ENCODE peak calls at places on chromosome 6, in four cellular contexts. One of them, this sample, is unnamed.

GRCh38 chr6:158958504-158959386 is 41.3 kb downstream of the RSPH3 start:
- DNase-seq in stimulated activated naive B cell treated with anti-CD40 and anti-IgM and Interleukin-4, amounts not matched to agents 10 μg/mL and 1 μg/mL and 100 μg/mL, for 72 hours: no peak
- DNase-seq in nephron progenitor cell: no peak
- DNase-seq in GM18507: no peak
- DNase-seq in this sample: no peak

GRCh38 chr6:96391776-96392175 is 129.8 kb upstream of the UFL1 start:
- DNase-seq in stimulated activated naive B cell treated with anti-CD40 and anti-IgM and Interleukin-4, amounts not matched to agents 10 μg/mL and 1 μg/mL and 100 μg/mL, for 72 hours: no peak
- DNase-seq in nephron progenitor cell: peak; percentile 56
- DNase-seq in GM18507: no peak
- DNase-seq in this sample: peak; percentile 45

GRCh38 chr6:39170860-39171259 is 55.9 kb upstream of the SAYSD1 start:
- DNase-seq in GM18507: no peak
- DNase-seq in nephron progenitor cell: no peak
- DNase-seq in stimulated activated naive B cell treated with anti-CD40 and anti-IgM and Interleukin-4, amounts not matched to agents 10 μg/mL and 1 μg/mL and 100 μg/mL, for 72 hours: no peak
- DNase-seq in this sample: no peak

GRCh38 chr6:54525731-54526130 is 217.5 kb downstream of the TINAG start:
- DNase-seq in GM18507: no peak
- DNase-seq in nephron progenitor cell: no peak
- DNase-seq in stimulated activated naive B cell treated with anti-CD40 and anti-IgM and Interleukin-4, amounts not matched to agents 10 μg/mL and 1 μg/mL and 100 μg/mL, for 72 hours: no peak
- DNase-seq in this sample: no peak

GRCh38 chr6:129686941-129687627 is 22.9 kb downstream of the ARHGAP18 start:
- DNase-seq in stimulated activated naive B cell treated with anti-CD40 and anti-IgM and Interleukin-4, amounts not matched to agents 10 μg/mL and 1 μg/mL and 100 μg/mL, for 72 hours: no peak
- DNase-seq in GM18507: no peak
- DNase-seq in nephron progenitor cell: no peak
- DNase-seq in this sample: no peak

GRCh38 chr6:109793793-109794192 is 102.7 kb downstream of the FIG4 start:
- DNase-seq in stimulated activated naive B cell treated with anti-CD40 and anti-IgM and Interleukin-4, amounts not matched to agents 10 μg/mL and 1 μg/mL and 100 μg/mL, for 72 hours: no peak
- DNase-seq in nephron progenitor cell: no peak
- DNase-seq in GM18507: no peak
- DNase-seq in this sample: no peak

GRCh38 chr6:129320892-129321291 is 389.1 kb downstream of the ARHGAP18 start:
- DNase-seq in GM18507: no peak
- DNase-seq in nephron progenitor cell: no peak
- DNase-seq in stimulated activated naive B cell treated with anti-CD40 and anti-IgM and Interleukin-4, amounts not matched to agents 10 μg/mL and 1 μg/mL and 100 μg/mL, for 72 hours: no peak
- DNase-seq in this sample: no peak

GRCh38 chr6:159788757-159789376 is 535 bp downstream of the TCP1 start:
- DNase-seq in stimulated activated naive B cell treated with anti-CD40 and anti-IgM and Interleukin-4, amounts not matched to agents 10 μg/mL and 1 μg/mL and 100 μg/mL, for 72 hours: no peak
- DNase-seq in nephron progenitor cell: peak; percentile 60
- DNase-seq in GM18507: no peak
- DNase-seq in this sample: peak; percentile 64

GRCh38 chr6:145012039-145012662 is 723.2 kb downstream of the EPM2A start:
- DNase-seq in GM18507: no peak
- DNase-seq in nephron progenitor cell: no peak
- DNase-seq in stimulated activated naive B cell treated with anti-CD40 and anti-IgM and Interleukin-4, amounts not matched to agents 10 μg/mL and 1 μg/mL and 100 μg/mL, for 72 hours: no peak
- DNase-seq in this sample: no peak

GRCh38 chr6:154243793-154244768 is 112.5 kb downstream of the IPCEF1 start:
- DNase-seq in nephron progenitor cell: no peak
- DNase-seq in GM18507: no peak
- DNase-seq in stimulated activated naive B cell treated with anti-CD40 and anti-IgM and Interleukin-4, amounts not matched to agents 10 μg/mL and 1 μg/mL and 100 μg/mL, for 72 hours: no peak
- DNase-seq in this sample: no peak

GRCh38 chr6:143962644-143962929 is 45.5 kb downstream of the PLAGL1 start:
- DNase-seq in stimulated activated naive B cell treated with anti-CD40 and anti-IgM and Interleukin-4, amounts not matched to agents 10 μg/mL and 1 μg/mL and 100 μg/mL, for 72 hours: no peak
- DNase-seq in GM18507: no peak
- DNase-seq in nephron progenitor cell: no peak
- DNase-seq in this sample: peak; percentile 31

GRCh38 chr6:35439308-35439707 is 12.8 kb upstream of the FANCE start:
- DNase-seq in stimulated activated naive B cell treated with anti-CD40 and anti-IgM and Interleukin-4, amounts not matched to agents 10 μg/mL and 1 μg/mL and 100 μg/mL, for 72 hours: no peak
- DNase-seq in GM18507: no peak
- DNase-seq in nephron progenitor cell: no peak
- DNase-seq in this sample: no peak

GRCh38 chr6:12014027-12014872 is 2.1 kb downstream of the HIVEP1 start:
- DNase-seq in GM18507: no peak
- DNase-seq in stimulated activated naive B cell treated with anti-CD40 and anti-IgM and Interleukin-4, amounts not matched to agents 10 μg/mL and 1 μg/mL and 100 μg/mL, for 72 hours: no peak
- DNase-seq in nephron progenitor cell: no peak
- DNase-seq in this sample: no peak

GRCh38 chr6:136992113-136992512 is 52.7 kb downstream of the IL20RA start:
- DNase-seq in GM18507: no peak
- DNase-seq in stimulated activated naive B cell treated with anti-CD40 and anti-IgM and Interleukin-4, amounts not matched to agents 10 μg/mL and 1 μg/mL and 100 μg/mL, for 72 hours: no peak
- DNase-seq in nephron progenitor cell: no peak
- DNase-seq in this sample: no peak

GRCh38 chr6:39379026-39379425 is 56.5 kb upstream of the KCNK16 start:
- DNase-seq in nephron progenitor cell: no peak
- DNase-seq in GM18507: no peak
- DNase-seq in stimulated activated naive B cell treated with anti-CD40 and anti-IgM and Interleukin-4, amounts not matched to agents 10 μg/mL and 1 μg/mL and 100 μg/mL, for 72 hours: no peak
- DNase-seq in this sample: no peak

GRCh38 chr6:123430966-123431365 is 205.8 kb downstream of the TRDN start:
- DNase-seq in GM18507: no peak
- DNase-seq in nephron progenitor cell: peak; percentile 15
- DNase-seq in stimulated activated naive B cell treated with anti-CD40 and anti-IgM and Interleukin-4, amounts not matched to agents 10 μg/mL and 1 μg/mL and 100 μg/mL, for 72 hours: no peak
- DNase-seq in this sample: no peak

GRCh38 chr6:30735668-30736314 is 6.7 kb downstream of the FLOT1 start:
- DNase-seq in stimulated activated naive B cell treated with anti-CD40 and anti-IgM and Interleukin-4, amounts not matched to agents 10 μg/mL and 1 μg/mL and 100 μg/mL, for 72 hours: peak; percentile 47
- DNase-seq in GM18507: no peak
- DNase-seq in nephron progenitor cell: no peak
- DNase-seq in this sample: no peak

GRCh38 chr6:36169023-36170007 is 27.2 kb upstream of the BRPF3 start:
- DNase-seq in stimulated activated naive B cell treated with anti-CD40 and anti-IgM and Interleukin-4, amounts not matched to agents 10 μg/mL and 1 μg/mL and 100 μg/mL, for 72 hours: no peak
- DNase-seq in nephron progenitor cell: no peak
- DNase-seq in GM18507: no peak
- DNase-seq in this sample: no peak

GRCh38 chr6:146149770-146150169 is 120.9 kb downstream of the GRM1 start:
- DNase-seq in GM18507: no peak
- DNase-seq in nephron progenitor cell: no peak
- DNase-seq in stimulated activated naive B cell treated with anti-CD40 and anti-IgM and Interleukin-4, amounts not matched to agents 10 μg/mL and 1 μg/mL and 100 μg/mL, for 72 hours: no peak
- DNase-seq in this sample: no peak

GRCh38 chr6:140744648-140745320 is 1370.3 kb upstream of the CITED2 start:
- DNase-seq in nephron progenitor cell: no peak
- DNase-seq in GM18507: no peak
- DNase-seq in stimulated activated naive B cell treated with anti-CD40 and anti-IgM and Interleukin-4, amounts not matched to agents 10 μg/mL and 1 μg/mL and 100 μg/mL, for 72 hours: no peak
- DNase-seq in this sample: no peak

GRCh38 chr6:99364026-99364425 is 14.6 kb upstream of the FAXC start:
- DNase-seq in nephron progenitor cell: no peak
- DNase-seq in GM18507: no peak
- DNase-seq in stimulated activated naive B cell treated with anti-CD40 and anti-IgM and Interleukin-4, amounts not matched to agents 10 μg/mL and 1 μg/mL and 100 μg/mL, for 72 hours: no peak
- DNase-seq in this sample: no peak

GRCh38 chr6:84095156-84095555 is 61.6 kb downstream of the MRAP2 start:
- DNase-seq in stimulated activated naive B cell treated with anti-CD40 and anti-IgM and Interleukin-4, amounts not matched to agents 10 μg/mL and 1 μg/mL and 100 μg/mL, for 72 hours: no peak
- DNase-seq in nephron progenitor cell: no peak
- DNase-seq in GM18507: no peak
- DNase-seq in this sample: no peak

GRCh38 chr6:27161946-27162603 is 85.4 kb upstream of the PRSS16 start:
- DNase-seq in GM18507: no peak
- DNase-seq in stimulated activated naive B cell treated with anti-CD40 and anti-IgM and Interleukin-4, amounts not matched to agents 10 μg/mL and 1 μg/mL and 100 μg/mL, for 72 hours: no peak
- DNase-seq in nephron progenitor cell: peak; percentile 58
- DNase-seq in this sample: peak; percentile 24

GRCh38 chr6:40668203-40668602 is 81.0 kb upstream of the LRFN2 start:
- DNase-seq in GM18507: no peak
- DNase-seq in nephron progenitor cell: no peak
- DNase-seq in stimulated activated naive B cell treated with anti-CD40 and anti-IgM and Interleukin-4, amounts not matched to agents 10 μg/mL and 1 μg/mL and 100 μg/mL, for 72 hours: no peak
- DNase-seq in this sample: no peak

GRCh38 chr6:40146902-40147301 is 212.6 kb upstream of the MOCS1 start:
- DNase-seq in nephron progenitor cell: no peak
- DNase-seq in GM18507: no peak
- DNase-seq in stimulated activated naive B cell treated with anti-CD40 and anti-IgM and Interleukin-4, amounts not matched to agents 10 μg/mL and 1 μg/mL and 100 μg/mL, for 72 hours: no peak
- DNase-seq in this sample: no peak

GRCh38 chr6:30124391-30124790 is 11.5 kb upstream of the TRIM31 start:
- DNase-seq in GM18507: no peak
- DNase-seq in stimulated activated naive B cell treated with anti-CD40 and anti-IgM and Interleukin-4, amounts not matched to agents 10 μg/mL and 1 μg/mL and 100 μg/mL, for 72 hours: no peak
- DNase-seq in nephron progenitor cell: no peak
- DNase-seq in this sample: no peak

GRCh38 chr6:136123464-136123863 is 126.6 kb downstream of the MTFR2 start:
- DNase-seq in nephron progenitor cell: no peak
- DNase-seq in stimulated activated naive B cell treated with anti-CD40 and anti-IgM and Interleukin-4, amounts not matched to agents 10 μg/mL and 1 μg/mL and 100 μg/mL, for 72 hours: no peak
- DNase-seq in GM18507: no peak
- DNase-seq in this sample: no peak

GRCh38 chr6:46130665-46131064 is 876 bp downstream of the ENPP4 start:
- DNase-seq in GM18507: no peak
- DNase-seq in stimulated activated naive B cell treated with anti-CD40 and anti-IgM and Interleukin-4, amounts not matched to agents 10 μg/mL and 1 μg/mL and 100 μg/mL, for 72 hours: no peak
- DNase-seq in nephron progenitor cell: no peak
- DNase-seq in this sample: no peak